ENCODE peak calls at places on chromosome 19, in four cellular contexts. H is adrenal gland, I is AG10803, Z is ACHN. V is an unnamed sample.

GRCh38 chr19:17275441-17276175 is 6.1 kb upstream of the ANKLE1 start:
- DNase-seq in H (no peak), I (no peak), Z (no peak), V (no peak)

GRCh38 chr19:51091895-51092873 is 9.5 kb upstream of the KLK14 start:
- DNase-seq in H (no peak), I (no peak), Z (no peak), V (no peak)

GRCh38 chr19:46919324-46919723 is 58.5 kb downstream of the ARHGAP35 start:
- DNase-seq in H (no peak), I (peak), Z (peak), V (no peak)

GRCh38 chr19:17606786-17607185 is 51.3 kb downstream of the COLGALT1 start:
- DNase-seq in H (no peak), I (no peak), Z (no peak), V (peak)

GRCh38 chr19:19179548-19180441 is 9.7 kb upstream of the MEF2B start:
- DNase-seq in H (no peak), I (no peak), Z (peak), V (no peak)

GRCh38 chr19:55455576-55456235 is 5.7 kb downstream of the ISOC2 start:
- DNase-seq in H (no peak), I (no peak), Z (no peak), V (no peak)

GRCh38 chr19:43525836-43526771 is 897 bp downstream of the ETHE1 start:
- DNase-seq in H (peak), I (no peak), Z (no peak), V (peak)

GRCh38 chr19:2650515-2650914 is 52.0 kb downstream of the GNG7 start:
- DNase-seq in H (no peak), I (no peak), Z (no peak), V (no peak)

GRCh38 chr19:46296722-46297431 is at the start of gene HIF3A:
- DNase-seq in H (peak), I (no peak), Z (no peak), V (peak)

GRCh38 chr19:55720801-55721200 is 17.4 kb downstream of the NLRP9 start:
- DNase-seq in H (no peak), I (no peak), Z (no peak), V (no peak)

GRCh38 chr19:18284710-18285430 is 3.4 kb upstream of the JUND start:
- DNase-seq in H (no peak), I (no peak), Z (no peak), V (no peak)

GRCh38 chr19:16325671-16326400 is 1.2 kb downstream of the KLF2 start:
- DNase-seq in H (peak), I (peak), Z (no peak), V (peak)

GRCh38 chr19:47006496-47006895 is 13.1 kb upstream of the NPAS1 start:
- DNase-seq in H (no peak), I (no peak), Z (no peak), V (no peak)

GRCh38 chr19:40705362-40705651 is 11.4 kb downstream of the COQ8B start:
- DNase-seq in H (no peak), I (no peak), Z (no peak), V (no peak)

V was measured in H9.